ENCODE peak calls at places on chromosomes 3 and 15, in four cellular contexts. A is ACHN; E is brain microvascular endothelial cell; K is activated effector memory CD4-positive, alpha-beta T cell treated with anti-CD3 and anti-CD28 coated beads, Interleukin-2, amount 50 U/mL, for 16 hours. J is an unnamed sample.

GRCh38 chr3:73069775-73070444 is 8.5 kb downstream of the EBLN2 start:
- DNase-seq in A (no peak), E (no peak), K (no peak), J (no peak)

GRCh38 chr15:77507151-77507847 is 86.6 kb downstream of the HMG20A start:
- DNase-seq in A (no peak), E (no peak), K (peak), J (peak)

GRCh38 chr3:141485578-141486415 is 1.0 kb upstream of the RASA2 start:
- DNase-seq in A (peak), E (peak), K (peak), J (peak)

GRCh38 chr3:67804545-67804944 is 150.1 kb upstream of the SUCLG2 start:
- DNase-seq in A (no peak), E (no peak), K (no peak), J (no peak)

GRCh38 chr3:115623414-115623868 is at the start of gene GAP43:
- DNase-seq in A (peak), E (peak), K (no peak), J (no peak)

GRCh38 chr15:49290204-49290603 is 120.2 kb downstream of the GALK2 start:
- DNase-seq in A (no peak), E (no peak), K (no peak), J (no peak)

GRCh38 chr3:116569611-116570010 is 124.3 kb upstream of the LSAMP start:
- DNase-seq in A (no peak), E (no peak), K (no peak), J (no peak)

GRCh38 chr3:122324871-122325323 is at the start of gene CSTA:
- DNase-seq in A (no peak), E (no peak), K (no peak), J (no peak)

GRCh38 chr3:13544951-13545651 is 3.8 kb upstream of the FBLN2 start:
- DNase-seq in A (no peak), E (no peak), K (no peak), J (no peak)

J was measured in HT-29.